ENCODE peak calls at places on chromosomes 5 and 9, in four cellular contexts. P is body of pancreas, T is hepatic stellate cell, C is A172. Y is an unnamed sample.

GRCh38 chr5:132459031-132459982 is 31.3 kb downstream of the IRF1 start:
- DNase-seq in P (no peak), T (peak; percentile 65), C (peak; percentile 96), Y (peak; percentile 99)

GRCh38 chr9:94859226-94859625 is 132.7 kb downstream of the AOPEP start:
- DNase-seq in P (no peak), T (no peak), C (no peak), Y (no peak)

GRCh38 chr5:80238078-80238477 is 17.8 kb downstream of the SERINC5 start:
- DNase-seq in P (no peak), T (no peak), C (no peak), Y (no peak)

GRCh38 chr9:123544007-123544827 is 188.2 kb downstream of the CRB2 start:
- DNase-seq in P (no peak), T (peak; percentile 36), C (peak; percentile 49), Y (no peak)

GRCh38 chr9:129501771-129502324 is 119.1 kb downstream of the C9orf50 start:
- DNase-seq in P (peak; percentile 87), T (no peak), C (no peak), Y (no peak)

GRCh38 chr9:33225319-33226152 is 14.4 kb upstream of the SPINK4 start:
- DNase-seq in P (peak; percentile 62), T (no peak), C (peak; percentile 69), Y (no peak)

GRCh38 chr9:134434896-134435506 is 108.7 kb downstream of the RXRA start:
- DNase-seq in P (peak; percentile 100), T (peak; percentile 97), C (peak; percentile 95), Y (peak; percentile 87)

GRCh38 chr5:17058438-17058837 is 122.3 kb upstream of the MYO10 start:
- DNase-seq in P (no peak), T (no peak), C (no peak), Y (no peak)

GRCh38 chr5:16894236-16895057 is 41.6 kb downstream of the MYO10 start:
- DNase-seq in P (peak; percentile 57), T (no peak), C (peak; percentile 91), Y (peak; percentile 86)

GRCh38 chr5:106587-106986 is 14.6 kb downstream of the PLEKHG4B start:
- DNase-seq in P (no peak), T (no peak), C (no peak), Y (no peak)